ENCODE peak calls at places on chromosomes 5 and 9, in seven cellular contexts. L is GM23248, V is right lobe of liver, X is heart left ventricle, P is cardiac muscle cell, Q is aorta, C is brain microvascular endothelial cell. S is an unnamed sample.

GRCh38 chr5:134905246-134905996 is 490 bp downstream of the PCBD2 start:
- DNase-seq in L (peak; percentile 78), V (no peak), X (no peak), P (peak; percentile 78), Q (peak; percentile 44), C (peak; percentile 63), S (peak; percentile 91)

GRCh38 chr9:108865037-108865436 is 3.0 kb downstream of the ACTL7A start:
- DNase-seq in L (peak; percentile 25), V (no peak), Q (no peak), C (no peak), P (no peak), X (no peak), S (no peak)

GRCh38 chr9:134099123-134099761 is 31.4 kb upstream of the BRD3 start:
- DNase-seq in Q (no peak), X (no peak), L (peak; percentile 40), P (peak; percentile 33), C (peak; percentile 45), V (peak; percentile 65), S (peak; percentile 37)

GRCh38 chr9:106581973-106582372 is 281.0 kb upstream of the ZNF462 start:
- DNase-seq in C (no peak), V (no peak), X (no peak), P (no peak), L (no peak), Q (no peak), S (no peak)

GRCh38 chr9:134626576-134627416 is 14.8 kb upstream of the COL5A1 start:
- DNase-seq in Q (peak; percentile 31), C (peak; percentile 31), L (no peak), V (peak; percentile 34), P (peak; percentile 72), X (no peak), S (peak; percentile 49)

GRCh38 chr5:98320317-98320716 is 453.1 kb upstream of the RGMB start:
- DNase-seq in L (no peak), X (no peak), C (no peak), V (no peak), Q (no peak), P (no peak), S (no peak)

GRCh38 chr9:127194881-127195713 is 69.5 kb upstream of the GARNL3 start:
- DNase-seq in L (peak; percentile 70), Q (peak; percentile 41), P (no peak), X (no peak), V (no peak), C (no peak), S (no peak)

GRCh38 chr9:98081477-98082219 is 25.1 kb downstream of the NANS start:
- DNase-seq in C (no peak), Q (no peak), L (peak; percentile 80), X (no peak), P (no peak), V (peak; percentile 60), S (no peak)

GRCh38 chr9:90967171-90967570 is 165.6 kb downstream of the SYK start:
- DNase-seq in V (no peak), L (no peak), Q (no peak), P (no peak), X (no peak), C (no peak), S (no peak)

GRCh38 chr9:133705576-133705975 is 32.6 kb downstream of the SARDH start:
- DNase-seq in Q (peak; percentile 24), P (no peak), V (no peak), L (no peak), C (no peak), X (no peak), S (no peak)

GRCh38 chr9:116099821-116100220 is 53.8 kb upstream of the PAPPA start:
- DNase-seq in L (peak; percentile 36), Q (no peak), V (no peak), C (peak; percentile 93), X (no peak), P (peak; percentile 78), S (no peak)

GRCh38 chr5:135487839-135488514 is 35.8 kb upstream of the TIFAB start:
- DNase-seq in P (no peak), Q (no peak), L (peak; percentile 6), X (no peak), C (no peak), V (no peak), S (peak; percentile 68)

GRCh38 chr5:90528704-90529233 is 615 bp downstream of the LYSMD3 start:
- DNase-seq in Q (no peak), P (peak; percentile 31), L (peak; percentile 61), V (no peak), C (no peak), X (no peak), S (no peak)

GRCh38 chr5:66967102-66967501 is 229.5 kb downstream of the CD180 start:
- DNase-seq in X (no peak), P (peak; percentile 78), C (peak; percentile 71), V (no peak), Q (no peak), L (peak; percentile 81), S (no peak)

GRCh38 chr9:21970800-21971620 is 23.2 kb downstream of the CDKN2A start:
- DNase-seq in Q (no peak), V (no peak), P (no peak), X (no peak), C (no peak), L (peak; percentile 6), S (no peak)

GRCh38 chr5:41797672-41798071 is 72.6 kb downstream of the OXCT1 start:
- DNase-seq in P (no peak), C (no peak), L (no peak), X (no peak), V (no peak), Q (no peak), S (no peak)

GRCh38 chr5:18141260-18141659 is 507.0 kb downstream of the TAF11L14 start:
- DNase-seq in V (no peak), L (no peak), C (no peak), Q (no peak), X (no peak), P (no peak), S (no peak)

GRCh38 chr9:35254237-35254636 is 92.4 kb downstream of the UNC13B start:
- DNase-seq in Q (no peak), P (no peak), X (no peak), C (no peak), L (no peak), V (no peak), S (no peak)

GRCh38 chr9:93903886-93904648 is 51.1 kb downstream of the BARX1 start:
- DNase-seq in V (peak; percentile 30), Q (no peak), P (no peak), X (no peak), C (no peak), L (no peak), S (no peak)

GRCh38 chr5:13553896-13554295 is 390.6 kb downstream of the DNAH5 start:
- DNase-seq in L (peak; percentile 49), C (peak; percentile 21), P (no peak), Q (no peak), V (peak; percentile 44), X (no peak), S (no peak)

GRCh38 chr5:39013938-39014337 is 60.3 kb downstream of the RICTOR start:
- DNase-seq in P (no peak), Q (no peak), X (no peak), L (peak; percentile 33), V (no peak), C (no peak), S (no peak)

GRCh38 chr5:168317521-168318147 is 26.2 kb downstream of the WWC1 start:
- DNase-seq in C (peak; percentile 97), V (no peak), Q (no peak), X (no peak), L (peak; percentile 87), P (peak; percentile 98), S (peak; percentile 94)

GRCh38 chr5:93603711-93604118 is 20.7 kb downstream of the NR2F1 start:
- DNase-seq in L (no peak), X (no peak), C (no peak), V (no peak), P (no peak), Q (no peak), S (no peak)
- H3K4me3 ChIP-seq in L (peak overlapping the region; percentile 54), X (no peak overlapping the region), C (peak overlapping the region; percentile 53), V (no peak overlapping the region), P (no peak overlapping the region), Q (no peak overlapping the region), S (no peak overlapping the region)

GRCh38 chr9:120926397-120926928 is at the start of gene TRAF1:
- DNase-seq in P (no peak), L (no peak), V (no peak), X (no peak), Q (no peak), C (no peak), S (no peak)
- H3K27ac ChIP-seq in P (no peak within 1 kb of the TSS), L (no peak within 1 kb of the TSS), V (peak within 1 kb of the TSS; percentile 29), X (peak within 1 kb of the TSS; percentile 14), Q (peak within 1 kb of the TSS; percentile 93), C (peak within 1 kb of the TSS; percentile 51), S (peak within 1 kb of the TSS; percentile 87)

GRCh38 chr5:173310296-173310769 is 17.9 kb downstream of the STC2 start:
- DNase-seq in C (no peak), X (no peak), Q (no peak), L (no peak), P (no peak), V (peak; percentile 32), S (no peak)
- H3K4me3 ChIP-seq in C (no peak overlapping the region), X (peak overlapping the region; percentile 11), Q (no peak overlapping the region), L (no peak overlapping the region), P (no peak overlapping the region), V (no peak overlapping the region), S (no peak overlapping the region)

DNA sequence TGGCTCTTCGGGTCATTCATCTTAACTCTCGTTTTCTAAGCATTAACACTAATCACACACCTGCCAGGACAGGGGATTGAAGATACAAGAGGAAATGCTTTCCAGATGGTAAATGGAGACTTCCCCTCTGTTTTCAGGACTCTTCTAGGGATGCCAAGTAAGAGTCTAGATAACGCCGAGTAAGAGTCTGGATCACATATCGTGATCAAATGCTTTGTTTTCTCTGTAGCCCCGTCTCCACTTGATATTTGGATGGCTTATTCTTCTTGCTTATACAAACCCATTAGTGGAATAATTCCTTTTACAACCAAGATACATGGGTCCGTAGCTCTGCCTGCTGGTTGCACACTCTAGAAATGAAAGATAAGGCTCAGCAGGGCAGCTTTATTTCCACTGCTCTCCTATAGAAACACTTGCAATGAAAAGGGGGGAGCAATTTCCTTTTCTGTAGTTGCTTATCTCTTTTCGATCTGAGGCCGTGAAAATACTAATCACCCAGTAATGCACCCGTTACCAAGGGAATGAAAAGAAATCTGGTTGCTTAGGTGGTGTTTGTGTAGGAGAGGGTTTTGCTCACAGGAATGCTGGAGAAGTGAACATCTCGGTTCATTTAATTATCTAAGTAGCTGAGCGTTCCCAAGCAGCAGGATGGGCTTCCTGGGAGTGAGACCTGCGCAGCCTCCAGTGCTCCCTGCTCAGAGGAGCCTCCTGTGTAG is 131.6 kb downstream of the ADAMTS16 start:
- DNase-seq in L (peak; percentile 35), P (peak; percentile 33), X (no peak), C (peak; percentile 66), V (no peak), Q (no peak), S (no peak)
- H3K27ac ChIP-seq in L (peak overlapping the region; percentile 34), P (no peak overlapping the region), X (no peak overlapping the region), C (peak overlapping the region; percentile 76), V (no peak overlapping the region), Q (no peak overlapping the region), S (peak overlapping the region; percentile 48)